ENCODE peak calls at places on chromosome 22, in nine cellular contexts. N, E, R, T, V, D, S, U and X are unnamed samples.

GRCh38 chr22:39134366-39135091 is 18.0 kb downstream of the CBX7 start:
- DNase-seq in N (no peak), E (no peak), R (no peak), T (no peak), V (no peak), D (no peak), S (no peak), U (no peak), X (no peak)

GRCh38 chr22:21933899-21934298 is 18.7 kb downstream of the PPM1F start:
- DNase-seq in N (no peak), E (no peak), R (no peak), T (no peak), V (no peak), D (no peak), S (no peak), U (no peak), X (no peak)

GRCh38 chr22:44214187-44214586 is 33.5 kb downstream of the PARVG start:
- DNase-seq in N (no peak), E (no peak), R (no peak), T (no peak), V (no peak), D (no peak), S (no peak), U (no peak), X (no peak)

GRCh38 chr22:32583921-32584335 is 109.3 kb downstream of the FBXO7 start:
- DNase-seq in N (no peak), E (no peak), R (no peak), T (no peak), V (no peak), D (no peak), S (no peak), U (no peak), X (no peak)

GRCh38 chr22:26617251-26618199 is at the start of gene CRYBB1:
- DNase-seq in N (no peak), E (no peak), R (no peak), T (no peak), V (peak), D (no peak), S (no peak), U (peak), X (no peak)

GRCh38 chr22:46007003-46007847 is 30.3 kb upstream of the WNT7B start:
- DNase-seq in N (no peak), E (no peak), R (peak), T (no peak), V (no peak), D (peak), S (no peak), U (peak), X (peak)

GRCh38 chr22:37933711-37934376 is 19.6 kb downstream of the C22orf23 start:
- DNase-seq in N (peak), E (peak), R (peak), T (peak), V (peak), D (peak), S (peak), U (peak), X (peak)

GRCh38 chr22:29581799-29582198 is 886 bp upstream of the NIPSNAP1 start:
- DNase-seq in N (no peak), E (no peak), R (no peak), T (no peak), V (no peak), D (no peak), S (no peak), U (no peak), X (no peak)

GRCh38 chr22:39808087-39808486 is 85.5 kb downstream of the ENTHD1 start:
- DNase-seq in N (no peak), E (no peak), R (no peak), T (no peak), V (peak), D (no peak), S (no peak), U (no peak), X (peak)

GRCh38 chr22:50082961-50083461 is 2.2 kb downstream of the MLC1 start:
- DNase-seq in N (no peak), E (no peak), R (no peak), T (no peak), V (no peak), D (no peak), S (no peak), U (no peak), X (no peak)